ENCODE peak calls at places on chromosomes 12 and 14, in four cellular contexts. Z is uterus, S is lower lobe of right lung, Y is cardiac muscle cell. C is an unnamed sample.

GRCh38 chr12:106527356-106527755 is 55.4 kb upstream of the RFX4 start:
- DNase-seq in Y (no peak), S (no peak), Z (no peak), C (no peak)

GRCh38 chr12:47820631-47821345 is 1.1 kb upstream of the HDAC7 start:
- DNase-seq in S (peak; percentile 83), Z (peak; percentile 96), Y (peak; percentile 75), C (peak; percentile 96)

GRCh38 chr14:62889354-62889753 is 155.9 kb downstream of the KCNH5 start:
- DNase-seq in Y (no peak), Z (no peak), S (no peak), C (no peak)

GRCh38 chr12:6700646-6701051 is at the start of gene PIANP:
- DNase-seq in Y (peak; percentile 81), Z (peak; percentile 42), S (no peak), C (no peak)

GRCh38 chr12:121456551-121456950 is 56.6 kb downstream of the RNF34 start:
- DNase-seq in Y (no peak), S (no peak), Z (no peak), C (no peak)

GRCh38 chr12:125023065-125023464 is 29.6 kb downstream of the BRI3BP start:
- DNase-seq in Z (no peak), S (no peak), Y (no peak), C (no peak)

GRCh38 chr12:67096533-67097318 is 172.4 kb upstream of the CAND1 start:
- DNase-seq in Z (no peak), S (no peak), Y (no peak), C (no peak)

GRCh38 chr12:10409387-10409786 is at the start of gene KLRC4:
- DNase-seq in Z (no peak), Y (peak; percentile 5), S (no peak), C (no peak)

GRCh38 chr12:51077930-51078329 is 5.5 kb downstream of the CSRNP2 start:
- DNase-seq in Z (no peak), S (no peak), Y (peak; percentile 6), C (no peak)

GRCh38 chr14:38405851-38406630 is 150.1 kb upstream of the CLEC14A start:
- DNase-seq in Y (peak; percentile 37), S (no peak), Z (no peak), C (no peak)

GRCh38 chr14:50677527-50678063 is 9.5 kb upstream of the SAV1 start:
- DNase-seq in Y (no peak), Z (no peak), S (no peak), C (no peak)

GRCh38 chr14:94312481-94313246 is 10.5 kb downstream of the SERPINA6 start:
- DNase-seq in S (no peak), Z (no peak), Y (no peak), C (no peak)

DNA sequence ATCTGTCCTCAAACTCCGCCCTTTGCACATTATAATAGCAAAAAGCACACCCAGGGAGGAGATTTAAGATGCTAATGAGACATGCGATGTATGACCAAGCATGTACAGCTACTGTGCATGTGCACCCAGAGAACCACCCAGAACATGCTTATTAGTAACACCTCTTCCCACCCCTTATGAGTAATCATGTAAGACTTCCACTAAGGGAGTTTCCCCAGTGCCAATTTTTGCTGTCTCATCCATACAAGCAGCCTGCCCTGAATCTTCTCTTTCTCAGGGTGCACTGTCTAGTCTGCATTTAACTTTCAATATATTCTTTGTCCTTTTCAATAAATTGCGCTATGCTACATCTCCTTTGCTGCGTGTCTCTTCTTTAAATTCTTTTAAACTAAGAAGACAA is 830.0 kb upstream of the NOVA1 start:
- DNase-seq in Z (no peak), S (no peak), Y (no peak), C (no peak)
- H3K9me3 ChIP-seq in Z (no peaks in the 10 kb centered on the region), S (no peaks in the 10 kb centered on the region), Y (no peaks in the 10 kb centered on the region), C (no peaks in the 10 kb centered on the region)

GRCh38 chr14:36845346-36846042 is 183.8 kb downstream of the PAX9 start:
- DNase-seq in Z (no peak), S (no peak), Y (no peak), C (no peak)
- TF ChIP-seq CTCF in Z (no peak), S (no peak), Y (no peak), C (no peak)

GRCh38 chr14:95502381-95502950 is 14.0 kb downstream of the SYNE3 start:
- DNase-seq in S (no peak), Y (no peak), Z (no peak), C (no peak)

GRCh38 chr14:95498622-95499353 is 17.7 kb downstream of the SYNE3 start:
- DNase-seq in Y (no peak), Z (no peak), S (no peak), C (no peak)

GRCh38 chr14:95500201-95500681 is 16.2 kb downstream of the SYNE3 start:
- DNase-seq in Z (no peak), S (no peak), Y (no peak), C (no peak)

GRCh38 chr14:95499354-95499750 is 17.1 kb downstream of the SYNE3 start:
- DNase-seq in Z (no peak), S (no peak), Y (no peak), C (no peak)

GRCh38 chr14:95500772-95501401 is 15.6 kb downstream of the SYNE3 start:
- DNase-seq in S (no peak), Y (no peak), Z (peak; percentile 61), C (peak; percentile 83)
- H3K4me1 ChIP-seq in S (peaks cover 46% of the 10 kb centered on the region), Y (peaks cover 28% of the 10 kb centered on the region), Z (peaks cover 6% of the 10 kb centered on the region), C (no peaks in the 10 kb centered on the region)

DNA sequence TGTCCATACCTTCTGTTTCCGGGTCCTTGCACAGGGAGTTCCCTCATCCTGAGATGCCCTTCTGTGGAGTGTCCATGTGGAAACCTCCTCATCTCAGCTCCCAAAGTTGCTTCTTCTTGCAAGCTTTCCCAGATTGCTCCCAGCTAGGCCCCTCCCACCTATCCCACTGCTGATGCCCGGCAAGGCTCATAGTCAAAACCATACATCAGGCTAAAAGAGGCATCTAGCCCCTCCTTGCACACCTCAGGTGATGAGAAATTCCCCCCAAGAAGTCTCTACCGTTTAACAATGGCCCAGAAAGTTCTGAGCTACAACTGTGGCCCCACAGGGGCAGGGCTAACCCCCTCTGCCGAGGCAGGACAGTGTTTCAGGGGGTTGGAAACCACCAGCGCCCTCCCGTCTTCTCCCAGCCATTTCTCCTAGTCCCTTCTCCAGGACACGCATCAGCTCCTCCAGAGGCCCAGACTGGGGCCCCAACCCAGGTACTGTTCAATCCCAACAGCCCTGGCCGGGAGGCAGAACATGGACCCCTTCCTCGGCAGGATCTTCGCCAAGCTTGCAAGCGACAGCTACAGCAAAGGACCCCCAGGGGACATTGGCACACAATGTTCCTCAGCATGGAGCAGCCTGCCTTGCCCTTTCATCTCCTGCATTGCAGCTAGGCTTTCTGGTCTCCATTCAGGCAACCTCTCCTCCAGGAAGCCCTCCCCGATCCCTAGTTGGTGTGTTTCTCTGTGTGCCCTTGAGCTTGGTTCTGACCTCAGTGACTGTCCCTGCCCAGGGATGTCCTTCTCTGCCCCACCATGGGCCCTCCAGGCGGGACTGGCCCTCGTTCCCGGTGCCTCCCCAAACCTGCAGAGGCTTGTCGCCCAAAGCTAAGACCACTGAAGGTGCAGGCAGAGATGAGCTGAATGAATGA is 4.5 kb upstream of the BEGAIN start:
- DNase-seq in Z (no peak), Y (no peak), S (peak; percentile 24), C (no peak)
- H3K9me3 ChIP-seq in Z (no peaks in the 10 kb centered on the region), Y (no peaks in the 10 kb centered on the region), S (no peaks in the 10 kb centered on the region), C (no peaks in the 10 kb centered on the region)

DNA sequence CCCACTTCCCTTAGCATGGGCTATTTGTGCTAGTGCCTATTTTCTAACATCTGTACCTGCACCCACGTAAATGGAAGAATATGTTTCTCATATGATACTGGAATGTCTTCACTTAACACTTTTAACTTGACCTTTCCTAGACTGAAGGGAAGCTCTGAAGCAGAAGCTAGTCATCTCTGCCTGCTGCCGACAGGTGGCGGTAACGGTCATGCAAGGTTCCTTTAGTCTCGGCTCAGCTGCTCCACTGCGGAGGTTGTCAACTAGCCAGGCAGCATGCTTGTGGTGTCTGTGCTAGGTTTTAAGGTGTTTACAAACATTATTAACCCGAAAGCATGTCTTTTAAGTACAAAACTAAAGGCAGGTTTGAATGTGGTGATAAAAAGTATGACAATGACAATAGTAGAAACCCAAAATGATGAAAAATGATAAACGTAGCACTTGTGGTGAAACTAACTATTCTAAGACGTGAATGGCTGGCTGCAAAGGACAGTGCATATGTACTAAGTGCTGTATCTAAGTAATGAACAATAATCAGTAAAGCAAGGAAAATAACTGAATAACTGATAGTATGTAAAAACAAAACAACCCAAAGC is 117.2 kb downstream of the GRIN2B start:
- DNase-seq in S (peak; percentile 77), Z (peak; percentile 24), Y (peak; percentile 84), C (peak; percentile 66)
- TF ChIP-seq CTCF in S (peak; percentile 90), Z (peak; percentile 47), Y (peak; percentile 91), C (peak; percentile 86)

GRCh38 chr14:22852599-22852939 is 16.2 kb downstream of the MMP14 start:
- DNase-seq in S (no peak), Z (peak; percentile 25), Y (no peak), C (no peak)
- H3K4me1 ChIP-seq in S (peaks cover 53% of the 10 kb centered on the region), Z (peaks cover 17% of the 10 kb centered on the region), Y (no peaks in the 10 kb centered on the region), C (peaks cover 55% of the 10 kb centered on the region)

GRCh38 chr14:29320261-29320660 is 553.7 kb downstream of the FOXG1 start:
- DNase-seq in Y (no peak), S (no peak), Z (no peak), C (no peak)
- H3K9me3 ChIP-seq in Y (no peaks in the 10 kb centered on the region), S (no peaks in the 10 kb centered on the region), Z (no peaks in the 10 kb centered on the region), C (no peaks in the 10 kb centered on the region)

GRCh38 chr12:96906849-96907664 is at the start of gene NEDD1:
- DNase-seq in Y (peak; percentile 91), S (peak; percentile 93), Z (peak; percentile 84), C (peak; percentile 81)

GRCh38 chr12:96908170-96908675 is 1.2 kb downstream of the NEDD1 start:
- DNase-seq in S (no peak), Y (no peak), Z (no peak), C (no peak)

GRCh38 chr12:96912261-96912660 is 5.2 kb downstream of the NEDD1 start:
- DNase-seq in Y (peak; percentile 10), Z (no peak), S (no peak), C (no peak)

GRCh38 chr12:96906498-96906848 is 584 bp upstream of the NEDD1 start:
- DNase-seq in Z (no peak), S (no peak), Y (no peak), C (no peak)

DNA sequence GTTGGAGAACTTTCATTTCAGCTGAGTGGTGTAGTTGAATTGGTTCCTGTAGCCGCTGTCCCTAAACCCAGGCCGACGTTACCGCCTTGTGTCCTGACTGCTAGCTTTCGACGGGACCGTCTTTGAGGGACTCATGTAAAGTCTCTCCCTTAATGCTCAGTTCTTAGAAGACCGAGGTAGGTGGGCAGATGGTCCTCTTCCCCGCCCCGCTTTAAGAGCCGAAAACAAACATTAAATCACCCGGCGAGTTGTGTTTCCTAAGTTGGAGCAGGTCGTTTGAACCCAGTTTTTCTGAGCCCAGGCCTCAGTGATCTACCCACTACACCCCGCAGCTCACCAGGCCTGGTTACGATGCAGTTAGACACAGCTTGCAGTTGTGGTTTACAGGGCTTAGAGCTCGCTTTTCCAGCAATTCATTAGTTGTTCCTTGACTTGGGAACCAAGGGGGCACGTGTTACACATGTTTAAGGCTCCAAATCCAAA is 665 bp downstream of the NEDD1 start:
- DNase-seq in S (no peak), Z (no peak), Y (peak; percentile 49), C (no peak)
- TF ChIP-seq CTCF in S (no peak), Z (no peak), Y (no peak), C (no peak)